ENCODE peak calls at places on chromosomes 3 and 15, in seven cellular contexts. V is A549, C is GM13977, N is GDM1, E is H7, A is activated T-cell treated with anti-CD3 and anti-CD28 coated beads for 4 hours, P is uterus. Q is an unnamed sample.

GRCh38 chr3:426056-426455 is 229.5 kb downstream of the CHL1 start:
- DNase-seq in V (peak; percentile 55), C (no peak), N (no peak), E (no peak), A (no peak), P (no peak), Q (peak; percentile 35)

GRCh38 chr15:51982013-51982769 is 10.6 kb upstream of the LEO1 start:
- DNase-seq in V (peak; percentile 89), C (peak; percentile 77), N (peak; percentile 70), E (peak; percentile 51), A (peak; percentile 11), P (no peak), Q (peak; percentile 90)

GRCh38 chr15:60005352-60006202 is 1.5 kb downstream of the FOXB1 start:
- DNase-seq in V (no peak), C (peak; percentile 21), N (no peak), E (peak; percentile 67), A (no peak), P (no peak), Q (peak; percentile 22)

GRCh38 chr3:188279696-188280398 is 125.9 kb downstream of the LPP start:
- DNase-seq in V (no peak), C (no peak), N (no peak), E (no peak), A (no peak), P (no peak), Q (no peak)

GRCh38 chr15:77504871-77505270 is 84.2 kb downstream of the HMG20A start:
- DNase-seq in V (no peak), C (no peak), N (no peak), E (no peak), A (no peak), P (no peak), Q (no peak)

GRCh38 chr15:59327942-59328341 is 44.7 kb downstream of the MYO1E start:
- DNase-seq in V (no peak), C (no peak), N (no peak), E (no peak), A (no peak), P (no peak), Q (no peak)

GRCh38 chr3:30428251-30428650 is 178.2 kb upstream of the TGFBR2 start:
- DNase-seq in V (no peak), C (no peak), N (no peak), E (no peak), A (no peak), P (no peak), Q (no peak)

GRCh38 chr3:195241592-195242355 is 29.2 kb downstream of the XXYLT1 start:
- DNase-seq in V (no peak), C (no peak), N (no peak), E (no peak), A (no peak), P (peak; percentile 9), Q (no peak)

GRCh38 chr3:150875548-150875947 is 29.7 kb downstream of the MINDY4B start:
- DNase-seq in V (no peak), C (peak; percentile 18), N (no peak), E (no peak), A (no peak), P (no peak), Q (no peak)

GRCh38 chr3:194254032-194254431 is 97.1 kb downstream of the CPN2 start:
- DNase-seq in V (no peak), C (no peak), N (no peak), E (no peak), A (no peak), P (no peak), Q (no peak)

GRCh38 chr3:35045106-35045505 is 594.2 kb upstream of the ARPP21 start:
- DNase-seq in V (no peak), C (no peak), N (no peak), E (no peak), A (no peak), P (no peak), Q (no peak)

GRCh38 chr3:195238626-195239118 is 32.3 kb downstream of the XXYLT1 start:
- DNase-seq in V (no peak), C (no peak), N (no peak), E (peak; percentile 23), A (no peak), P (peak; percentile 76), Q (no peak)

GRCh38 chr3:175620093-175620492 is 761.0 kb downstream of the NAALADL2 start:
- DNase-seq in V (no peak), C (no peak), N (no peak), E (no peak), A (no peak), P (no peak), Q (no peak)

GRCh38 chr15:27358751-27359434 is 387.9 kb downstream of the GABRG3 start:
- DNase-seq in V (peak; percentile 16), C (no peak), N (no peak), E (peak; percentile 83), A (no peak), P (no peak), Q (no peak)

GRCh38 chr15:90667063-90667754 is 49.9 kb upstream of the BLM start:
- DNase-seq in V (no peak), C (no peak), N (no peak), E (no peak), A (no peak), P (no peak), Q (no peak)

GRCh38 chr3:101171797-101172196 is 148.6 kb downstream of the IMPG2 start:
- DNase-seq in V (no peak), C (no peak), N (no peak), E (no peak), A (no peak), P (no peak), Q (no peak)

GRCh38 chr3:123489400-123490004 is 40.6 kb upstream of the ADCY5 start:
- DNase-seq in V (peak; percentile 68), C (peak; percentile 75), N (no peak), E (peak; percentile 87), A (peak; percentile 28), P (peak; percentile 82), Q (peak; percentile 57)

GRCh38 chr15:83018477-83018876 is 7.0 kb upstream of the C15orf40 start:
- DNase-seq in V (no peak), C (no peak), N (no peak), E (no peak), A (no peak), P (no peak), Q (no peak)

GRCh38 chr15:101528917-101529299 is 39.4 kb upstream of the PCSK6 start:
- DNase-seq in V (no peak), C (no peak), N (no peak), E (peak; percentile 19), A (no peak), P (no peak), Q (no peak)

GRCh38 chr3:36653095-36653494 is 111.3 kb downstream of the DCLK3 start:
- DNase-seq in V (peak; percentile 19), C (no peak), N (no peak), E (no peak), A (no peak), P (no peak), Q (no peak)

GRCh38 chr3:79258479-79258878 is 509.3 kb downstream of the ROBO1 start:
- DNase-seq in V (no peak), C (no peak), N (no peak), E (no peak), A (no peak), P (no peak), Q (no peak)

GRCh38 chr3:143329567-143330164 is 210.1 kb downstream of the CHST2 start:
- DNase-seq in V (no peak), C (no peak), N (no peak), E (peak; percentile 27), A (no peak), P (no peak), Q (peak; percentile 24)

GRCh38 chr3:144771401-144771870 is 799.8 kb downstream of the DIPK2A start:
- DNase-seq in V (no peak), C (no peak), N (no peak), E (no peak), A (no peak), P (no peak), Q (no peak)

GRCh38 chr15:27977656-27978055 is 121.5 kb downstream of the OCA2 start:
- DNase-seq in V (no peak), C (no peak), N (no peak), E (no peak), A (no peak), P (no peak), Q (no peak)

GRCh38 chr3:65548848-65549625 is 489.7 kb downstream of the MAGI1 start:
- DNase-seq in V (no peak), C (no peak), N (no peak), E (peak; percentile 73), A (no peak), P (peak; percentile 16), Q (no peak)

GRCh38 chr3:141797819-141798405 is 34.7 kb downstream of the GRK7 start:
- DNase-seq in V (no peak), C (no peak), N (no peak), E (no peak), A (no peak), P (no peak), Q (no peak)

GRCh38 chr15:51186846-51187340 is 92.2 kb upstream of the TNFAIP8L3 start:
- DNase-seq in V (no peak), C (no peak), N (no peak), E (no peak), A (no peak), P (no peak), Q (no peak)

GRCh38 chr15:70781236-70781635 is 17.9 kb upstream of the UACA start:
- DNase-seq in V (peak; percentile 48), C (no peak), N (no peak), E (no peak), A (no peak), P (no peak), Q (peak; percentile 80)

GRCh38 chr15:90851945-90852344 is 16.4 kb upstream of the FURIN start:
- DNase-seq in V (no peak), C (no peak), N (no peak), E (peak; percentile 19), A (no peak), P (no peak), Q (no peak)

GRCh38 chr3:126320517-126321293 is 36.5 kb downstream of the KLF15 start:
- DNase-seq in V (no peak), C (no peak), N (no peak), E (no peak), A (no peak), P (no peak), Q (no peak)

GRCh38 chr3:62562596-62562995 is 189.2 kb upstream of the FEZF2 start:
- DNase-seq in V (no peak), C (no peak), N (no peak), E (no peak), A (no peak), P (no peak), Q (no peak)

GRCh38 chr3:46299608-46300460 is 54.1 kb upstream of the CCR2 start:
- DNase-seq in V (no peak), C (peak; percentile 7), N (peak; percentile 73), E (no peak), A (no peak), P (no peak), Q (no peak)

GRCh38 chr3:72661115-72661457 is 187.2 kb downstream of the SHQ1 start:
- DNase-seq in V (peak; percentile 76), C (no peak), N (no peak), E (peak; percentile 7), A (no peak), P (peak; percentile 69), Q (no peak)

GRCh38 chr3:173711619-173712018 is 314.1 kb downstream of the NLGN1 start:
- DNase-seq in V (no peak), C (no peak), N (no peak), E (no peak), A (no peak), P (no peak), Q (peak; percentile 88)

GRCh38 chr3:38133557-38134405 is 3.1 kb downstream of the ACAA1 start:
- DNase-seq in V (no peak), C (no peak), N (no peak), E (no peak), A (no peak), P (no peak), Q (peak; percentile 90)

GRCh38 chr3:124636101-124636862 is 94.0 kb upstream of the UMPS start:
- DNase-seq in V (no peak), C (no peak), N (peak; percentile 34), E (peak; percentile 35), A (no peak), P (no peak), Q (no peak)

GRCh38 chr3:109874900-109875735 is 537.8 kb upstream of the DPPA4 start:
- DNase-seq in V (no peak), C (no peak), N (no peak), E (no peak), A (no peak), P (no peak), Q (no peak)

GRCh38 chr3:156017636-156018035 is 102.7 kb upstream of the KCNAB1 start:
- DNase-seq in V (no peak), C (no peak), N (no peak), E (no peak), A (no peak), P (no peak), Q (no peak)

Q was measured in trophoblast cell.